ENCODE peak calls at places on chromosomes 12 and 14, in eight cellular contexts. Q, X, J, Y, W, R, B and D are unnamed samples.

GRCh38 chr12:121186826-121187225 is 23.1 kb upstream of the P2RX4 start:
- DNase-seq in W (no peak), R (no peak), B (no peak), Y (no peak), Q (no peak), X (no peak), J (no peak), D (no peak)

GRCh38 chr12:49825360-49825970 is 2.7 kb downstream of the NCKAP5L start:
- DNase-seq in R (no peak), W (no peak), J (peak), X (no peak), Y (peak), B (no peak), Q (no peak), D (no peak)

GRCh38 chr12:116402163-116402939 is 124.9 kb upstream of the MED13L start:
- DNase-seq in J (no peak), B (no peak), X (no peak), W (no peak), R (no peak), Q (no peak), Y (no peak), D (no peak)

GRCh38 chr14:63510538-63510937 is 32.6 kb downstream of the PPP2R5E start:
- DNase-seq in R (no peak), J (peak), W (no peak), B (no peak), X (no peak), Y (no peak), Q (no peak), D (no peak)

GRCh38 chr14:22854963-22855724 is 16.4 kb upstream of the LRP10 start:
- DNase-seq in W (no peak), B (no peak), X (no peak), R (no peak), Q (no peak), J (no peak), Y (no peak), D (no peak)

GRCh38 chr12:51788876-51789275 is 59.6 kb downstream of the FIGNL2 start:
- DNase-seq in W (no peak), R (peak), J (no peak), Y (no peak), X (no peak), B (no peak), Q (no peak), D (no peak)

GRCh38 chr12:124406043-124406442 is 111.2 kb downstream of the RFLNA start:
- DNase-seq in J (no peak), X (no peak), Q (no peak), B (no peak), R (no peak), W (no peak), Y (no peak), D (no peak)

GRCh38 chr12:45259732-45260480 is 44.0 kb downstream of the ANO6 start:
- DNase-seq in R (no peak), W (peak), Q (no peak), J (peak), Y (peak), B (no peak), X (no peak), D (no peak)

GRCh38 chr14:51368721-51369163 is 128.7 kb downstream of the TMX1 start:
- DNase-seq in R (peak), W (no peak), J (no peak), Q (no peak), X (no peak), Y (peak), B (peak), D (no peak)

GRCh38 chr12:50394469-50395029 is 1.9 kb downstream of the FAM186A start:
- DNase-seq in R (no peak), X (no peak), W (no peak), Y (no peak), B (no peak), J (no peak), Q (no peak), D (no peak)

GRCh38 chr12:65608319-65608916 is 215.9 kb upstream of the HMGA2 start:
- DNase-seq in X (no peak), J (no peak), R (no peak), B (no peak), W (no peak), Y (no peak), Q (no peak), D (no peak)

GRCh38 chr12:15693233-15693911 is 95.8 kb downstream of the EPS8 start:
- DNase-seq in X (no peak), B (no peak), R (peak), J (no peak), Q (no peak), W (peak), Y (no peak), D (no peak)

GRCh38 chr14:84520711-84521338 is 1009.1 kb upstream of the FLRT2 start:
- DNase-seq in Y (no peak), B (no peak), J (no peak), R (no peak), X (no peak), Q (no peak), W (no peak), D (no peak)

GRCh38 chr12:122336015-122336946 is 70.0 kb upstream of the VPS33A start:
- DNase-seq in Y (peak), W (peak), R (no peak), X (no peak), Q (peak), J (peak), B (no peak), D (peak)

GRCh38 chr12:38850463-38850862 is 54.9 kb downstream of the CPNE8 start:
- DNase-seq in X (no peak), Y (no peak), R (no peak), Q (no peak), W (no peak), B (no peak), J (no peak), D (no peak)

GRCh38 chr12:93137656-93138612 is 208.8 kb upstream of the EEA1 start:
- DNase-seq in W (peak), J (no peak), Q (no peak), R (peak), X (no peak), Y (no peak), B (no peak), D (no peak)